ENCODE peak calls at places on chromosomes 7 and 10, in seven cellular contexts. N is lung, Q is heart right ventricle, Y is hepatocyte, K is gastrocnemius medialis, U is RWPE1, W is upper lobe of right lung. S is an unnamed sample.

GRCh38 chr7:110534241-110534931 is 556.5 kb upstream of the LRRN3 start:
- DNase-seq in Y (peak; percentile 26), U (peak; percentile 75), W (no peak), Q (no peak), N (no peak), K (no peak), S (peak; percentile 95)

GRCh38 chr10:87925570-87925969 is 62.1 kb downstream of the PTEN start:
- DNase-seq in K (no peak), Y (no peak), W (no peak), U (no peak), Q (no peak), N (no peak), S (peak; percentile 12)

GRCh38 chr10:77715081-77715480 is 77.5 kb upstream of the KCNMA1 start:
- DNase-seq in U (peak; percentile 50), Q (no peak), K (no peak), W (no peak), N (no peak), Y (no peak), S (no peak)

GRCh38 chr7:156820445-156821063 is 72.4 kb downstream of the LMBR1 start:
- DNase-seq in Y (no peak), K (no peak), N (no peak), U (no peak), Q (no peak), W (no peak), S (no peak)

GRCh38 chr10:127018766-127019165 is 113.5 kb downstream of the DOCK1 start:
- DNase-seq in K (no peak), Y (no peak), Q (no peak), W (no peak), U (no peak), N (no peak), S (no peak)

GRCh38 chr7:135664046-135664589 is 1.8 kb downstream of the STMP1 start:
- DNase-seq in U (no peak), Q (no peak), Y (no peak), N (no peak), K (no peak), W (no peak), S (no peak)

GRCh38 chr10:98323221-98324164 is 55.5 kb upstream of the LOXL4 start:
- DNase-seq in Y (peak; percentile 44), W (peak; percentile 89), K (peak; percentile 92), N (peak; percentile 57), Q (peak; percentile 74), U (no peak), S (no peak)

GRCh38 chr10:97550336-97551149 is 22.0 kb upstream of the ANKRD2 start:
- DNase-seq in K (no peak), Y (no peak), Q (no peak), N (no peak), U (no peak), W (no peak), S (no peak)

GRCh38 chr10:132616170-132616994 is 78.8 kb downstream of the INPP5A start:
- DNase-seq in Q (no peak), Y (no peak), K (no peak), U (no peak), N (no peak), W (peak; percentile 64), S (no peak)

GRCh38 chr7:26683277-26683676 is 181.1 kb downstream of the SKAP2 start:
- DNase-seq in Q (no peak), N (no peak), W (no peak), Y (no peak), U (no peak), K (no peak), S (no peak)
- H3K27ac ChIP-seq in Q (no peak overlapping the region), N (no peak overlapping the region), W (no peak overlapping the region), Y (no peak overlapping the region), U (no peak overlapping the region), K (no peak overlapping the region), S (no peak overlapping the region)

DNA sequence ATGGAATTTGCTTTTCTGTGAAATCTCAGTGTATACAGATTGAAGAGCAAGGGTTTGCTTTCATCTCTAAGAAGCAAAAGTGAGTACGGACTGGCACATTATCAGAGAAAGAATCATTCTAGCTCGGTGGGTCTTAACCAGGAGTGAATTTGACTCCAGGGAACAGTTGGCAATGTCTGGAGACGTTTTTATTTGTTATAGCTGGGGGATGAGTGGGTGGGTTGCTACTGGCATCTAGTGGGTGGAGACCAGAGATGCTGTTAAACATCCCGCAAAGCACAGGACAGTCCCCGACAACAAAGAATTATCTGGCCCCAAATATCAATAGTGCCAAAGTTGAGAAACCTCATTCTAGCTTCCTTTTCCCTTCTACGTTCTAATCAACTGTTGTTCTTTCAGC is 43.8 kb upstream of the ATRNL1 start:
- DNase-seq in N (no peak), Q (no peak), K (no peak), Y (no peak), W (no peak), U (no peak), S (no peak)
- H3K27ac ChIP-seq in N (no peak overlapping the region), Q (no peak overlapping the region), K (no peak overlapping the region), Y (no peak overlapping the region), W (no peak overlapping the region), U (no peak overlapping the region), S (no peak overlapping the region)

GRCh38 chr10:4766449-4766848 is 59.6 kb upstream of the AKR1E2 start:
- DNase-seq in U (no peak), N (no peak), Q (no peak), K (no peak), Y (no peak), W (no peak), S (no peak)

GRCh38 chr10:4767033-4767814 is 58.8 kb upstream of the AKR1E2 start:
- DNase-seq in Q (no peak), Y (peak; percentile 50), U (peak; percentile 29), K (no peak), N (no peak), W (no peak), S (peak; percentile 48)

GRCh38 chr10:4771554-4772201 is 54.3 kb upstream of the AKR1E2 start:
- DNase-seq in Q (no peak), N (no peak), U (no peak), K (no peak), W (no peak), Y (no peak), S (peak; percentile 76)

GRCh38 chr10:4772202-4772570 is 53.8 kb upstream of the AKR1E2 start:
- DNase-seq in Q (no peak), K (no peak), Y (no peak), U (no peak), N (no peak), W (no peak), S (no peak)

DNA sequence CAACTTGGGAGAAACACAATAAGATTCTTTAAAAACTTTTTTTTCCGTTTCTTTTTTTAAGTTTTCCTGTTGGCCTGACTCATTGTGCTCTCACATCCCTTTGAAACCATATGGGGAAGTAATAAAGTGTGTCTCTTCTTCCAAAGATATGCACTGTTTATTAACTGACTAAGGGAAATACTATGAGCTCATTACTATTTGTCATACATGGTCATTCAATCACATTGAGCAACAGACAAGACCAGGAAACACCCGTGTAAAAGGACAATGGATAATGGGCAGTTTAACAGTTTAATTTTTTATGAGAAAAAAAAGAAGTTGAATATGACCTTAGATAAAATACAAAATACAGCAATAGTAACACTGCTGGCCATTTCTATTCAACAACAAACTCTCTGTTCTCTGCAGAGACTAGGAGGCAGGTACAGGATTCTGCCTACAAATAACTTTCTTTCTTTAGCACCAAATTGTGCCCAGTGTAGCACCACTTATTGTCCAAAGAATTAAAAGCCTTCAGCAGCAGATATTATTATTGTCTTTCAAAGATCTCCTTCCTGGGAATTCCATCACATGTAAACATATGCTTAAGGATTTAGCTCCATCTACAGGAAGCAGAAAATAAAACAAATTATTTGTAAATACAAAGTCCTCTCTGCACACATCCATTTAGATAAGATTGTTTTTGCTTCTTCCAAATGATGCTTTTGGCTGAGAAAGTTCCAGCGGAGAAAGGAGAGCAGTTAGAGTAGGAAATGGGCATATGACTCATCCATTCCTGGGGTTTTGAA is 55.0 kb upstream of the AKR1E2 start:
- DNase-seq in U (peak; percentile 84), K (no peak), Y (peak; percentile 34), W (no peak), Q (no peak), N (no peak), S (peak; percentile 98)
- H3K27ac ChIP-seq in U (no peak overlapping the region), K (peak overlapping the region; percentile 50), Y (peak overlapping the region; percentile 79), W (peak overlapping the region; percentile 15), Q (peak overlapping the region; percentile 40), N (no peak overlapping the region), S (peak overlapping the region; percentile 85)

GRCh38 chr10:33193867-33194521 is 140.5 kb downstream of the NRP1 start:
- DNase-seq in K (peak; percentile 25), N (no peak), Y (peak; percentile 27), Q (no peak), W (no peak), U (peak; percentile 64), S (peak; percentile 72)

GRCh38 chr10:33198610-33199009 is 135.9 kb downstream of the NRP1 start:
- DNase-seq in W (no peak), Y (no peak), N (no peak), U (no peak), Q (no peak), K (no peak), S (no peak)

GRCh38 chr10:33196377-33196706 is 138.1 kb downstream of the NRP1 start:
- DNase-seq in U (no peak), Y (no peak), W (no peak), Q (no peak), K (no peak), N (no peak), S (no peak)

GRCh38 chr10:33195608-33196376 is 138.7 kb downstream of the NRP1 start:
- DNase-seq in Y (peak; percentile 29), N (no peak), U (no peak), K (no peak), W (no peak), Q (no peak), S (no peak)

GRCh38 chr10:33196710-33197406 is 137.6 kb downstream of the NRP1 start:
- DNase-seq in N (no peak), W (no peak), U (no peak), Y (peak; percentile 40), K (no peak), Q (peak; percentile 24), S (no peak)
- H3K27ac ChIP-seq in N (peak overlapping the region; percentile 83), W (peak overlapping the region; percentile 55), U (no peak overlapping the region), Y (peak overlapping the region; percentile 64), K (peak overlapping the region; percentile 70), Q (peak overlapping the region; percentile 59), S (no peak overlapping the region)

GRCh38 chr7:1754345-1754908 is 84.3 kb downstream of the ELFN1 start:
- DNase-seq in U (no peak), Q (no peak), Y (no peak), N (no peak), K (no peak), W (no peak), S (no peak)
- H3K27ac ChIP-seq in U (no peak overlapping the region), Q (no peak overlapping the region), Y (no peak overlapping the region), N (no peak overlapping the region), K (no peak overlapping the region), W (no peak overlapping the region), S (no peak overlapping the region)

DNA sequence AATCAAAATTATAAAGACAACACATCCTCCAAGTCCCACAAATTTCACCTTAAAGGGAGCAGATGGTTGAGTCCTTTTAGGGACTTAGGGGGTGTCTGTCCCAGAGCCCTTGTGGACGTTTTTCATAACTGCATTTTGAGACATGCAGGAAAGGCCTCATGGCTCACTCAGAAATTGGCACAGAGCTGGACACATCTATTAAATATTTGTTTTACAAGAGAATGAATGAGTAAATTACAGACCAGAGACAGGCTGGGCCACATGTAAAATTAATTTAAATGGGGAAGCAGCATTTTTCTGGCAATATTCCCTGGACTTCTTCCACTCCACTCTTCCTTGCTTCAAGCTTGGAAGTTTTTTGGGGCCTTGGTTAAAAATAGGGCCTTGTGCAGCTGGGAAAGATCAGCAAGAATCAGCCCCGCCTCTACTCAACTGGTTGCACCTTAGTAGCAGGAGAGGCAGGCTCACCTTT is 20.0 kb downstream of the LAMB1 start:
- DNase-seq in Y (peak; percentile 39), N (no peak), K (no peak), Q (no peak), U (no peak), W (no peak), S (no peak)
- H3K27ac ChIP-seq in Y (peak overlapping the region; percentile 45), N (no peak overlapping the region), K (peak overlapping the region; percentile 16), Q (no peak overlapping the region), U (no peak overlapping the region), W (no peak overlapping the region), S (no peak overlapping the region)